ENCODE peak calls at places on chromosomes 7 and 10, in eight cellular contexts. One of them, this sample, is unnamed.

GRCh38 chr7:103150192-103150591 is 1.3 kb upstream of the NAPEPLD start:
- DNase-seq in AG04450: no peak
- DNase-seq in substantia nigra: no peak
- DNase-seq in B cell: no peak
- DNase-seq in activated T-cell treated with anti-CD3 and anti-CD28 coated beads, Interleukin-2, amount 50 U/mL, for 24 hours: no peak
- DNase-seq in adrenal gland: no peak
- DNase-seq in coronary artery: no peak
- DNase-seq in nucleus accumbens: no peak
- DNase-seq in this sample: no peak

GRCh38 chr7:140989068-140989467 is 25.7 kb downstream of the MRPS33 start:
- DNase-seq in AG04450: no peak
- DNase-seq in substantia nigra: no peak
- DNase-seq in B cell: no peak
- DNase-seq in activated T-cell treated with anti-CD3 and anti-CD28 coated beads, Interleukin-2, amount 50 U/mL, for 24 hours: no peak
- DNase-seq in adrenal gland: no peak
- DNase-seq in coronary artery: no peak
- DNase-seq in nucleus accumbens: no peak
- DNase-seq in this sample: no peak

GRCh38 chr10:75466016-75466415 is 34.6 kb downstream of the LRMDA start:
- DNase-seq in AG04450: no peak
- DNase-seq in substantia nigra: no peak
- DNase-seq in B cell: no peak
- DNase-seq in activated T-cell treated with anti-CD3 and anti-CD28 coated beads, Interleukin-2, amount 50 U/mL, for 24 hours: no peak
- DNase-seq in adrenal gland: no peak
- DNase-seq in coronary artery: no peak
- DNase-seq in nucleus accumbens: no peak
- DNase-seq in this sample: no peak

GRCh38 chr10:110852255-110852896 is 19.4 kb upstream of the PDCD4 start:
- DNase-seq in AG04450: no peak
- DNase-seq in substantia nigra: no peak
- DNase-seq in B cell: no peak
- DNase-seq in activated T-cell treated with anti-CD3 and anti-CD28 coated beads, Interleukin-2, amount 50 U/mL, for 24 hours: no peak
- DNase-seq in adrenal gland: no peak
- DNase-seq in coronary artery: no peak
- DNase-seq in nucleus accumbens: no peak
- DNase-seq in this sample: peak

GRCh38 chr7:79182283-79182682 is 271.2 kb downstream of the MAGI2 start:
- DNase-seq in AG04450: peak
- DNase-seq in substantia nigra: no peak
- DNase-seq in B cell: no peak
- DNase-seq in activated T-cell treated with anti-CD3 and anti-CD28 coated beads, Interleukin-2, amount 50 U/mL, for 24 hours: no peak
- DNase-seq in adrenal gland: no peak
- DNase-seq in coronary artery: no peak
- DNase-seq in nucleus accumbens: no peak
- DNase-seq in this sample: no peak

GRCh38 chr10:97548828-97549455 is 23.6 kb upstream of the ANKRD2 start:
- DNase-seq in AG04450: no peak
- DNase-seq in substantia nigra: no peak
- DNase-seq in B cell: no peak
- DNase-seq in activated T-cell treated with anti-CD3 and anti-CD28 coated beads, Interleukin-2, amount 50 U/mL, for 24 hours: no peak
- DNase-seq in adrenal gland: no peak
- DNase-seq in coronary artery: no peak
- DNase-seq in nucleus accumbens: no peak
- DNase-seq in this sample: no peak

GRCh38 chr10:118812393-118812740 is 57.6 kb upstream of the CACUL1 start:
- DNase-seq in AG04450: no peak
- DNase-seq in substantia nigra: no peak
- DNase-seq in B cell: no peak
- DNase-seq in activated T-cell treated with anti-CD3 and anti-CD28 coated beads, Interleukin-2, amount 50 U/mL, for 24 hours: no peak
- DNase-seq in adrenal gland: no peak
- DNase-seq in coronary artery: no peak
- DNase-seq in nucleus accumbens: no peak
- DNase-seq in this sample: no peak

GRCh38 chr7:132575336-132575986 is 809 bp downstream of the PLXNA4 start:
- DNase-seq in AG04450: no peak
- DNase-seq in substantia nigra: peak
- DNase-seq in B cell: no peak
- DNase-seq in activated T-cell treated with anti-CD3 and anti-CD28 coated beads, Interleukin-2, amount 50 U/mL, for 24 hours: peak
- DNase-seq in adrenal gland: peak
- DNase-seq in coronary artery: no peak
- DNase-seq in nucleus accumbens: peak
- DNase-seq in this sample: no peak

GRCh38 chr7:369981-370621 is 80.1 kb downstream of the FOXL3 start:
- DNase-seq in AG04450: no peak
- DNase-seq in substantia nigra: no peak
- DNase-seq in B cell: no peak
- DNase-seq in activated T-cell treated with anti-CD3 and anti-CD28 coated beads, Interleukin-2, amount 50 U/mL, for 24 hours: no peak
- DNase-seq in adrenal gland: no peak
- DNase-seq in coronary artery: no peak
- DNase-seq in nucleus accumbens: no peak
- DNase-seq in this sample: no peak

GRCh38 chr10:120819366-120819765 is 31.8 kb upstream of the WDR11 start:
- DNase-seq in AG04450: no peak
- DNase-seq in substantia nigra: no peak
- DNase-seq in B cell: no peak
- DNase-seq in activated T-cell treated with anti-CD3 and anti-CD28 coated beads, Interleukin-2, amount 50 U/mL, for 24 hours: no peak
- DNase-seq in adrenal gland: no peak
- DNase-seq in coronary artery: no peak
- DNase-seq in nucleus accumbens: no peak
- DNase-seq in this sample: no peak

GRCh38 chr7:37713613-37714012 is 30.0 kb downstream of the GPR141 start:
- DNase-seq in AG04450: no peak
- DNase-seq in substantia nigra: no peak
- DNase-seq in B cell: no peak
- DNase-seq in activated T-cell treated with anti-CD3 and anti-CD28 coated beads, Interleukin-2, amount 50 U/mL, for 24 hours: no peak
- DNase-seq in adrenal gland: no peak
- DNase-seq in coronary artery: no peak
- DNase-seq in nucleus accumbens: no peak
- DNase-seq in this sample: no peak

GRCh38 chr10:30352377-30352776 is 3.3 kb upstream of the MTPAP start:
- DNase-seq in AG04450: no peak
- DNase-seq in substantia nigra: no peak
- DNase-seq in B cell: no peak
- DNase-seq in activated T-cell treated with anti-CD3 and anti-CD28 coated beads, Interleukin-2, amount 50 U/mL, for 24 hours: no peak
- DNase-seq in adrenal gland: no peak
- DNase-seq in coronary artery: no peak
- DNase-seq in nucleus accumbens: no peak
- DNase-seq in this sample: no peak

GRCh38 chr7:78015574-78016260 is 217.1 kb downstream of the PHTF2 start:
- DNase-seq in AG04450: no peak
- DNase-seq in substantia nigra: no peak
- DNase-seq in B cell: no peak
- DNase-seq in activated T-cell treated with anti-CD3 and anti-CD28 coated beads, Interleukin-2, amount 50 U/mL, for 24 hours: no peak
- DNase-seq in adrenal gland: no peak
- DNase-seq in coronary artery: no peak
- DNase-seq in nucleus accumbens: no peak
- DNase-seq in this sample: no peak

GRCh38 chr7:84640637-84641036 is 446.0 kb upstream of the SEMA3A start:
- DNase-seq in AG04450: no peak
- DNase-seq in substantia nigra: no peak
- DNase-seq in B cell: no peak
- DNase-seq in activated T-cell treated with anti-CD3 and anti-CD28 coated beads, Interleukin-2, amount 50 U/mL, for 24 hours: no peak
- DNase-seq in adrenal gland: no peak
- DNase-seq in coronary artery: no peak
- DNase-seq in nucleus accumbens: no peak
- DNase-seq in this sample: no peak

GRCh38 chr10:114174462-114175190 is 623 bp upstream of the CCDC186 start:
- DNase-seq in AG04450: peak
- DNase-seq in substantia nigra: peak
- DNase-seq in B cell: no peak
- DNase-seq in activated T-cell treated with anti-CD3 and anti-CD28 coated beads, Interleukin-2, amount 50 U/mL, for 24 hours: no peak
- DNase-seq in adrenal gland: peak
- DNase-seq in coronary artery: no peak
- DNase-seq in nucleus accumbens: no peak
- DNase-seq in this sample: no peak

GRCh38 chr10:43816351-43817321 is 168.0 kb upstream of the ZNF32 start:
- DNase-seq in AG04450: peak
- DNase-seq in substantia nigra: no peak
- DNase-seq in B cell: no peak
- DNase-seq in activated T-cell treated with anti-CD3 and anti-CD28 coated beads, Interleukin-2, amount 50 U/mL, for 24 hours: peak
- DNase-seq in adrenal gland: no peak
- DNase-seq in coronary artery: no peak
- DNase-seq in nucleus accumbens: no peak
- DNase-seq in this sample: peak

GRCh38 chr7:16421333-16422099 is at the start of gene CRPPA:
- DNase-seq in AG04450: no peak
- DNase-seq in substantia nigra: peak
- DNase-seq in B cell: peak
- DNase-seq in activated T-cell treated with anti-CD3 and anti-CD28 coated beads, Interleukin-2, amount 50 U/mL, for 24 hours: peak
- DNase-seq in adrenal gland: peak
- DNase-seq in coronary artery: no peak
- DNase-seq in nucleus accumbens: peak
- DNase-seq in this sample: peak

GRCh38 chr7:70571986-70572385 is 560.0 kb upstream of the GALNT17 start:
- DNase-seq in AG04450: no peak
- DNase-seq in substantia nigra: peak
- DNase-seq in B cell: no peak
- DNase-seq in activated T-cell treated with anti-CD3 and anti-CD28 coated beads, Interleukin-2, amount 50 U/mL, for 24 hours: no peak
- DNase-seq in adrenal gland: no peak
- DNase-seq in coronary artery: no peak
- DNase-seq in nucleus accumbens: no peak
- DNase-seq in this sample: no peak

GRCh38 chr7:1027285-1028043 is 16.9 kb upstream of the GPR146 start:
- DNase-seq in AG04450: peak
- DNase-seq in substantia nigra: peak
- DNase-seq in B cell: peak
- DNase-seq in activated T-cell treated with anti-CD3 and anti-CD28 coated beads, Interleukin-2, amount 50 U/mL, for 24 hours: peak
- DNase-seq in adrenal gland: no peak
- DNase-seq in coronary artery: no peak
- DNase-seq in nucleus accumbens: no peak
- DNase-seq in this sample: no peak

GRCh38 chr7:81583882-81584533 is 185.8 kb downstream of the HGF start:
- DNase-seq in AG04450: no peak
- DNase-seq in substantia nigra: no peak
- DNase-seq in B cell: no peak
- DNase-seq in activated T-cell treated with anti-CD3 and anti-CD28 coated beads, Interleukin-2, amount 50 U/mL, for 24 hours: no peak
- DNase-seq in adrenal gland: no peak
- DNase-seq in coronary artery: no peak
- DNase-seq in nucleus accumbens: no peak
- DNase-seq in this sample: no peak

GRCh38 chr10:79070091-79070610 is 1.4 kb downstream of the ZMIZ1 start:
- DNase-seq in AG04450: no peak
- DNase-seq in substantia nigra: peak
- DNase-seq in B cell: no peak
- DNase-seq in activated T-cell treated with anti-CD3 and anti-CD28 coated beads, Interleukin-2, amount 50 U/mL, for 24 hours: no peak
- DNase-seq in adrenal gland: no peak
- DNase-seq in coronary artery: peak
- DNase-seq in nucleus accumbens: no peak
- DNase-seq in this sample: no peak

GRCh38 chr10:122222638-122223037 is 48.5 kb upstream of the BTBD16 start:
- DNase-seq in AG04450: no peak
- DNase-seq in substantia nigra: no peak
- DNase-seq in B cell: no peak
- DNase-seq in activated T-cell treated with anti-CD3 and anti-CD28 coated beads, Interleukin-2, amount 50 U/mL, for 24 hours: no peak
- DNase-seq in adrenal gland: no peak
- DNase-seq in coronary artery: no peak
- DNase-seq in nucleus accumbens: no peak
- DNase-seq in this sample: no peak

GRCh38 chr10:34113504-34114225 is 701.4 kb downstream of the PARD3 start:
- DNase-seq in AG04450: no peak
- DNase-seq in substantia nigra: no peak
- DNase-seq in B cell: no peak
- DNase-seq in activated T-cell treated with anti-CD3 and anti-CD28 coated beads, Interleukin-2, amount 50 U/mL, for 24 hours: no peak
- DNase-seq in adrenal gland: no peak
- DNase-seq in coronary artery: no peak
- DNase-seq in nucleus accumbens: no peak
- DNase-seq in this sample: no peak

GRCh38 chr10:129658673-129659072 is 191.6 kb downstream of the MGMT start:
- DNase-seq in AG04450: no peak
- DNase-seq in substantia nigra: no peak
- DNase-seq in B cell: no peak
- DNase-seq in activated T-cell treated with anti-CD3 and anti-CD28 coated beads, Interleukin-2, amount 50 U/mL, for 24 hours: no peak
- DNase-seq in adrenal gland: no peak
- DNase-seq in coronary artery: no peak
- DNase-seq in nucleus accumbens: no peak
- DNase-seq in this sample: no peak

GRCh38 chr10:137606-138005 is 2.4 kb downstream of the ZMYND11 start:
- DNase-seq in AG04450: no peak
- DNase-seq in substantia nigra: no peak
- DNase-seq in B cell: no peak
- DNase-seq in activated T-cell treated with anti-CD3 and anti-CD28 coated beads, Interleukin-2, amount 50 U/mL, for 24 hours: no peak
- DNase-seq in adrenal gland: no peak
- DNase-seq in coronary artery: no peak
- DNase-seq in nucleus accumbens: no peak
- DNase-seq in this sample: no peak